ENCODE peak calls at places on chromosome 10, in ten cellular contexts. F, T, V, B, P, N, Z, S, M and K are unnamed samples.

GRCh38 chr10:115861864-115862263 is 411.1 kb downstream of the GFRA1 start:
- DNase-seq in F (peak; percentile 67), T (no peak), V (no peak), B (no peak), P (peak; percentile 12), N (no peak), Z (no peak), S (no peak), M (no peak), K (no peak)

GRCh38 chr10:119494224-119495060 is 48.1 kb downstream of the RGS10 start:
- DNase-seq in F (no peak), T (no peak), V (no peak), B (no peak), P (no peak), N (no peak), Z (no peak), S (no peak), M (no peak), K (no peak)

GRCh38 chr10:116721991-116722392 is 20.4 kb downstream of the HSPA12A start:
- DNase-seq in F (no peak), T (no peak), V (no peak), B (no peak), P (peak; percentile 48), N (no peak), Z (no peak), S (peak; percentile 64), M (no peak), K (no peak)

GRCh38 chr10:45035673-45036072 is 35.0 kb downstream of the ZNF22 start:
- DNase-seq in F (no peak), T (no peak), V (no peak), B (no peak), P (no peak), N (no peak), Z (no peak), S (no peak), M (no peak), K (no peak)

GRCh38 chr10:123140164-123140982 is 4.6 kb downstream of the HMX3 start:
- DNase-seq in F (no peak), T (no peak), V (peak; percentile 68), B (peak; percentile 13), P (no peak), N (no peak), Z (no peak), S (peak; percentile 55), M (no peak), K (no peak)

GRCh38 chr10:132146271-132146671 is 40.5 kb upstream of the DPYSL4 start:
- DNase-seq in F (no peak), T (no peak), V (peak; percentile 44), B (no peak), P (no peak), N (no peak), Z (no peak), S (no peak), M (no peak), K (no peak)

GRCh38 chr10:15485684-15486316 is 114.7 kb upstream of the FAM171A1 start:
- DNase-seq in F (peak; percentile 16), T (no peak), V (no peak), B (no peak), P (peak; percentile 49), N (no peak), Z (no peak), S (no peak), M (no peak), K (no peak)

GRCh38 chr10:114648368-114648767 is 9.7 kb downstream of the ABLIM1 start:
- DNase-seq in F (peak; percentile 69), T (no peak), V (no peak), B (no peak), P (no peak), N (no peak), Z (no peak), S (no peak), M (no peak), K (no peak)

GRCh38 chr10:17758896-17759295 is 6.9 kb downstream of the TMEM236 start:
- DNase-seq in F (no peak), T (no peak), V (no peak), B (no peak), P (no peak), N (no peak), Z (no peak), S (no peak), M (no peak), K (no peak)

GRCh38 chr10:86329093-86329710 is 37.4 kb downstream of the GRID1 start:
- DNase-seq in F (no peak), T (no peak), V (peak; percentile 68), B (no peak), P (no peak), N (no peak), Z (no peak), S (no peak), M (no peak), K (no peak)

GRCh38 chr10:73576178-73576889 is 14.8 kb downstream of the USP54 start:
- DNase-seq in F (peak; percentile 89), T (no peak), V (no peak), B (no peak), P (peak; percentile 41), N (no peak), Z (no peak), S (no peak), M (no peak), K (no peak)

GRCh38 chr10:69869291-69869841 is 67.7 kb downstream of the COL13A1 start:
- DNase-seq in F (peak; percentile 73), T (no peak), V (no peak), B (no peak), P (peak; percentile 67), N (no peak), Z (no peak), S (no peak), M (no peak), K (no peak)

GRCh38 chr10:35300063-35300699 is 36.1 kb upstream of the CCNY start:
- DNase-seq in F (peak; percentile 56), T (no peak), V (no peak), B (no peak), P (no peak), N (no peak), Z (no peak), S (peak; percentile 39), M (no peak), K (no peak)

GRCh38 chr10:89352039-89352597 is 24.3 kb downstream of the IFIT3 start:
- DNase-seq in F (peak; percentile 82), T (no peak), V (no peak), B (no peak), P (peak; percentile 62), N (no peak), Z (no peak), S (peak; percentile 11), M (no peak), K (no peak)

GRCh38 chr10:78927257-78927995 is 141.3 kb upstream of the ZMIZ1 start:
- DNase-seq in F (peak; percentile 66), T (no peak), V (no peak), B (no peak), P (no peak), N (no peak), Z (no peak), S (no peak), M (no peak), K (no peak)

GRCh38 chr10:110704070-110704469 is 59.9 kb downstream of the RBM20 start:
- DNase-seq in F (no peak), T (no peak), V (no peak), B (no peak), P (no peak), N (no peak), Z (no peak), S (no peak), M (no peak), K (no peak)

GRCh38 chr10:131402771-131403723 is 91.5 kb upstream of the TCERG1L start:
- DNase-seq in F (no peak), T (no peak), V (peak; percentile 70), B (no peak), P (no peak), N (no peak), Z (no peak), S (peak; percentile 16), M (no peak), K (no peak)

GRCh38 chr10:36766921-36767320 is 358.5 kb upstream of the ANKRD30A start:
- DNase-seq in F (no peak), T (no peak), V (no peak), B (no peak), P (no peak), N (no peak), Z (no peak), S (no peak), M (no peak), K (no peak)

GRCh38 chr10:35421553-35422178 is 85.4 kb downstream of the CCNY start:
- DNase-seq in F (peak; percentile 82), T (no peak), V (no peak), B (no peak), P (peak; percentile 92), N (no peak), Z (no peak), S (peak; percentile 70), M (no peak), K (no peak)

GRCh38 chr10:116742367-116743265 is at the start of gene HSPA12A:
- DNase-seq in F (peak; percentile 79), T (no peak), V (peak; percentile 94), B (peak; percentile 38), P (peak; percentile 91), N (peak; percentile 51), Z (peak; percentile 40), S (peak; percentile 62), M (no peak), K (peak; percentile 53)

GRCh38 chr10:19570991-19571390 is 245.2 kb upstream of the PLXDC2 start:
- DNase-seq in F (no peak), T (no peak), V (no peak), B (no peak), P (no peak), N (no peak), Z (no peak), S (no peak), M (no peak), K (no peak)

GRCh38 chr10:69269761-69270160 is 8.5 kb upstream of the HK1 start:
- DNase-seq in F (peak; percentile 54), T (no peak), V (no peak), B (no peak), P (no peak), N (no peak), Z (no peak), S (no peak), M (no peak), K (no peak)

GRCh38 chr10:23157691-23158369 is 34.3 kb upstream of the PTF1A start:
- DNase-seq in F (peak; percentile 50), T (peak; percentile 13), V (no peak), B (no peak), P (no peak), N (no peak), Z (no peak), S (peak; percentile 30), M (peak; percentile 13), K (no peak)

GRCh38 chr10:126570631-126571170 is 99.8 kb downstream of the C10orf90 start:
- DNase-seq in F (no peak), T (no peak), V (no peak), B (no peak), P (no peak), N (no peak), Z (no peak), S (no peak), M (no peak), K (no peak)

GRCh38 chr10:110205051-110205675 is 2.2 kb upstream of the MXI1 start:
- DNase-seq in F (no peak), T (no peak), V (no peak), B (no peak), P (no peak), N (no peak), Z (no peak), S (no peak), M (no peak), K (no peak)

GRCh38 chr10:80144302-80145131 is 12.0 kb downstream of the PLAC9 start:
- DNase-seq in F (peak; percentile 36), T (no peak), V (no peak), B (peak; percentile 11), P (no peak), N (peak; percentile 15), Z (no peak), S (no peak), M (no peak), K (no peak)

GRCh38 chr10:50894312-50894711 is 8.9 kb upstream of the A1CF start:
- DNase-seq in F (no peak), T (no peak), V (no peak), B (no peak), P (no peak), N (no peak), Z (no peak), S (no peak), M (no peak), K (no peak)

GRCh38 chr10:32949221-32949678 is 8.8 kb downstream of the ITGB1 start:
- DNase-seq in F (no peak), T (no peak), V (no peak), B (no peak), P (no peak), N (no peak), Z (no peak), S (no peak), M (no peak), K (no peak)